ENCODE peak calls at places on chromosomes 11 and 22, in ten cellular contexts. X is upper lobe of right lung; F is PC-9; H is A673; L is heart left ventricle; V is CD8-positive, alpha-beta memory T cell; Y is neural progenitor cell; T is mesenchymal stem cell; M is PC-3; K is CD8-positive, alpha-beta T cell. Q is an unnamed sample.

GRCh38 chr11:93323747-93324146 is 6.8 kb upstream of the DEUP1 start:
- DNase-seq in X (no peak), F (no peak), H (no peak), L (no peak), V (no peak), Y (no peak), T (no peak), M (no peak), K (no peak), Q (no peak)

GRCh38 chr11:79098096-79098495 is 342.7 kb downstream of the TENM4 start:
- DNase-seq in X (no peak), F (no peak), H (no peak), L (no peak), V (no peak), Y (no peak), T (no peak), M (no peak), K (no peak), Q (no peak)

GRCh38 chr11:92596596-92597317 is 372.1 kb downstream of the FAT3 start:
- DNase-seq in X (no peak), F (no peak), H (no peak), L (no peak), V (no peak), Y (no peak), T (no peak), M (no peak), K (no peak), Q (no peak)

GRCh38 chr11:118065375-118065774 is 11.5 kb upstream of the TMPRSS4 start:
- DNase-seq in X (no peak), F (no peak), H (no peak), L (no peak), V (no peak), Y (no peak), T (no peak), M (no peak), K (no peak), Q (no peak)

GRCh38 chr22:47290706-47291430 is 528.4 kb downstream of the TBC1D22A start:
- DNase-seq in X (peak; percentile 21), F (no peak), H (no peak), L (no peak), V (no peak), Y (no peak), T (no peak), M (no peak), K (no peak), Q (no peak)

GRCh38 chr11:75720639-75721038 is 3.0 kb downstream of the MOGAT2 start:
- DNase-seq in X (no peak), F (no peak), H (no peak), L (no peak), V (no peak), Y (no peak), T (no peak), M (no peak), K (no peak), Q (no peak)

GRCh38 chr11:18775492-18776292 is 15.9 kb downstream of the PTPN5 start:
- DNase-seq in X (peak; percentile 84), F (peak; percentile 52), H (peak; percentile 55), L (peak; percentile 55), V (peak; percentile 6), Y (peak; percentile 86), T (peak; percentile 44), M (peak; percentile 79), K (no peak), Q (peak; percentile 63)

GRCh38 chr11:130415719-130416536 is 12.5 kb downstream of the ADAMTS8 start:
- DNase-seq in X (no peak), F (no peak), H (no peak), L (no peak), V (no peak), Y (no peak), T (no peak), M (no peak), K (no peak), Q (no peak)

GRCh38 chr11:74871037-74871436 is 77.9 kb downstream of the XRRA1 start:
- DNase-seq in X (no peak), F (no peak), H (no peak), L (no peak), V (no peak), Y (no peak), T (peak; percentile 13), M (no peak), K (no peak), Q (peak; percentile 16)

GRCh38 chr11:13837286-13837685 is 125.2 kb upstream of the SPON1 start:
- DNase-seq in X (no peak), F (peak; percentile 87), H (no peak), L (no peak), V (no peak), Y (no peak), T (no peak), M (peak; percentile 94), K (no peak), Q (no peak)

GRCh38 chr11:122754553-122755322 is 83.6 kb upstream of the CRTAM start:
- DNase-seq in X (no peak), F (no peak), H (peak; percentile 59), L (no peak), V (peak; percentile 46), Y (peak; percentile 54), T (peak; percentile 34), M (peak; percentile 63), K (peak; percentile 17), Q (peak; percentile 35)
- H3K4me3 ChIP-seq in X (no peak overlapping the region), F (no peak overlapping the region), H (no peak overlapping the region), L (no peak overlapping the region), V (no peak overlapping the region), Y (no peak overlapping the region), T (no peak overlapping the region), M (no peak overlapping the region), K (no peak overlapping the region), Q (no peak overlapping the region)

DNA sequence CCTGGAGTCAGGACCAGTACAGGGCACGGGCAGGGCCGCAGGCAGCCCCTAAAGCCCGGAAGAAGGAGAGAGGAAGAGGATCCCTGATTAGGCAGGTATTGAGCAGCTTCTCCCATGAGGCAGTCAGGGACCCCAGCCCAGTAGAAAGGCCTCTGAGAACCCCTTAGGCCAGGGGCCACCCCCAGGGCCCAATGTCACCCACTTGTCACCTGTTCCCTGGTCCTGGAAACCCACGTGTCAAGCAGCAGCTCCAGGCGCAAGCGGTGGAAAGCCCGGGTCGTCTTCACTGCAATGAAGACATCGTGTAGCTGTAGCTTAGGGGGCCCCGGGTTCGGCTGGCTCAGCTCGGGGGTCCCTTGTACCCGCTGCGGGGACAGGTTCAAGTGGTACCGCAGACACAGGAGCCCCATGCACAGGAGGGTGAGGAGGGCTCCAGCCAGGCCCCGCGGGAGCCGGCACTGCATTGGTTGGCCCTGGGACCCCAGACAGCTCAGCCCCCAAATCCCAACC is 415 bp downstream of the MFNG start:
- DNase-seq in X (no peak), F (no peak), H (no peak), L (no peak), V (peak; percentile 45), Y (no peak), T (no peak), M (no peak), K (no peak), Q (no peak)
- H3K4me3 ChIP-seq in X (peak overlapping the region; percentile 63), F (no peak overlapping the region), H (no peak overlapping the region), L (peak overlapping the region; percentile 56), V (peak overlapping the region; percentile 95), Y (no peak overlapping the region), T (no peak overlapping the region), M (no peak overlapping the region), K (peak overlapping the region; percentile 73), Q (no peak overlapping the region)

DNA sequence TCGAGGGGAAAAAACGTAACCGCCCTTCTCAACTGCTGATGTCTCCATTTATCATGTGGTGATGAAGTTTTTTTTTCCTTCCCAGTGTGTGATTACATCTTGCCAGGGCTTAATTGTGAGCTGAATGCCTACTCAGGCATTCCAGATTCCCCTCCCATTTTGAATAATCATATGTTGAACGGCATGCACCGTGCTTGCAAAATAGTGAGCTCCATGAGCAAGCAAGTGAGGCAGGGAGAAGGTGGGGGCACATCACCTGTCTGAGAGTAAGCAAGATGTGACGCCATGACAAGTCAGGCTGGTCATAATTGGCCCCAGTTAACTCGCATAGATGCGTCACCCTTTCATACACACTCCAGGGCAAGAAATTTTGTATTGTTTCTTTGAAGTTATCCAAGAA is 2.7 kb upstream of the TOB2 start:
- DNase-seq in X (no peak), F (no peak), H (peak; percentile 17), L (no peak), V (no peak), Y (no peak), T (no peak), M (no peak), K (no peak), Q (no peak)
- H3K4me3 ChIP-seq in X (no peak overlapping the region), F (no peak overlapping the region), H (peak overlapping the region; percentile 100), L (no peak overlapping the region), V (no peak overlapping the region), Y (peak overlapping the region; percentile 39), T (peak overlapping the region; percentile 93), M (no peak overlapping the region), K (no peak overlapping the region), Q (peak overlapping the region; percentile 49)

GRCh38 chr11:68002575-68002942 is 1.3 kb downstream of the UNC93B1 start:
- DNase-seq in X (no peak), F (no peak), H (no peak), L (no peak), V (no peak), Y (no peak), T (no peak), M (no peak), K (no peak), Q (no peak)

GRCh38 chr11:68003846-68004550 is at the start of gene UNC93B1:
- DNase-seq in X (peak; percentile 98), F (peak; percentile 83), H (peak; percentile 77), L (peak; percentile 96), V (peak; percentile 69), Y (peak; percentile 81), T (peak; percentile 78), M (peak; percentile 92), K (peak; percentile 54), Q (peak; percentile 75)

GRCh38 chr11:68006606-68007166 is 2.8 kb upstream of the UNC93B1 start:
- DNase-seq in X (no peak), F (no peak), H (no peak), L (no peak), V (no peak), Y (no peak), T (no peak), M (no peak), K (no peak), Q (no peak)

GRCh38 chr11:68002943-68003845 is 703 bp downstream of the UNC93B1 start:
- DNase-seq in X (peak; percentile 88), F (no peak), H (no peak), L (peak; percentile 53), V (peak; percentile 71), Y (peak; percentile 62), T (no peak), M (peak; percentile 48), K (peak; percentile 23), Q (no peak)

DNA sequence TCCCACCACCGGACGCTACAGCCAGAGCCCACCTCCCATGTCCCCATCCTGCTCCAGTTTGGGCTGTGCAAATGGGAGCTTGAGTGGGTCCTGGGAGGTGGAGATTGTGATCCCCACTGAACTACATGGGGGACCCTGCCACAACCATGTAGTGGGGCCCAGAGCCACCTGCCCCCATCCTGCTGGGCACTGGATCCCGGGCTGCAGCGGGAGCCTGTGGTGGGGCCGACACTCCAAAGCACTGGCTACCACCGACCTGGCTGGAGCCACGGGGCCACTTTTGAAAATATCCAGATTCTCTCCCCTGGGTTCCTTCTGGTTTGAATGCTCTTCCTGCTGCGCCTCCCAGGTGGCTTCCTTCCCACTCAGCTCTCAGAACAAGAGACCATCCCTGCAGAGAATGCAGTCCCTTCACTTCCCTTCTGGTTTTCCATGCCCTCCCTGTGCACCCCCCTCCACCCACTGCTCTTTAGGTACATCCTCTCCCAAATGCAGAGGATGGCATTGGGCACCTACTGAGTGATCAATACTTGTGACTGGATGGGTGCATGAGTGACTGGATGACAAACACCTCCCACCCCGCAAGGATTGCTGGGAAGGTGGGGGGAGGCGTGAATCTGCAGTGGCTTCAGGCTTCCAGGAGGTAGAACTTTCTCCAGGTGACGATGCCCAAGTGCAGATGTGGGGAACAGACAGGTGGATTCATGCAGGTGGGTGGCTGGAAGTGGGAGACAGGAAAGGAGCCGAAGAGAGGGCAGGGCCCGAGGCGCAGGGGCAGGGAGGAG is 846 bp upstream of the UNC93B1 start:
- DNase-seq in X (no peak), F (no peak), H (no peak), L (no peak), V (no peak), Y (no peak), T (no peak), M (no peak), K (no peak), Q (no peak)
- H3K4me3 ChIP-seq in X (peak overlapping the region; percentile 72), F (peak overlapping the region; percentile 68), H (peak overlapping the region; percentile 54), L (peak overlapping the region; percentile 61), V (peak overlapping the region; percentile 56), Y (no peak overlapping the region), T (peak overlapping the region; percentile 68), M (peak overlapping the region; percentile 83), K (peak overlapping the region; percentile 59), Q (peak overlapping the region; percentile 57)

Q was measured in fibroblast of pulmonary artery.